ENCODE peak calls at places on chromosomes 11 and 22, in six cellular contexts. S is H1, P is K562, M is tibial nerve, A is sigmoid colon, Q is stomach. R is an unnamed sample.
A peak's percentile ranks its signal among the peaks of the same experiment; 100 is the strongest.

GRCh38 chr22:22720201-22720723 is 75.8 kb downstream of the GGTLC2 start:
- DNase-seq in M (peak; percentile 11), Q (no peak), P (peak; percentile 93), S (no peak), A (no peak), R (no peak)

GRCh38 chr11:1160231-1161101 is 2.7 kb downstream of the MUC5AC start:
- DNase-seq in A (no peak), Q (peak; percentile 26), M (no peak), S (no peak), P (no peak), R (peak; percentile 59)

GRCh38 chr11:86143429-86144030 is 74.6 kb upstream of the PICALM start:
- DNase-seq in Q (no peak), M (no peak), S (no peak), P (peak; percentile 40), A (no peak), R (no peak)

GRCh38 chr11:129458278-129458677 is 82.6 kb downstream of the BARX2 start:
- DNase-seq in A (no peak), P (no peak), M (no peak), Q (no peak), S (no peak), R (no peak)

GRCh38 chr22:49812838-49813237 is 14.8 kb downstream of the BRD1 start:
- DNase-seq in Q (peak; percentile 40), P (no peak), S (no peak), A (peak; percentile 56), M (no peak), R (no peak)

GRCh38 chr22:45508814-45509213 is 6.1 kb downstream of the FBLN1 start:
- DNase-seq in A (no peak), Q (no peak), P (no peak), M (no peak), S (no peak), R (no peak)

GRCh38 chr11:102882389-102883024 is 7.7 kb upstream of the MMP12 start:
- DNase-seq in S (no peak), P (no peak), M (no peak), A (no peak), Q (no peak), R (no peak)

GRCh38 chr22:25368271-25368670 is 148.8 kb downstream of the CRYBB2 start:
- DNase-seq in Q (peak; percentile 45), M (no peak), S (no peak), P (no peak), A (no peak), R (no peak)

GRCh38 chr22:46891382-46891951 is 129.0 kb downstream of the TBC1D22A start:
- DNase-seq in Q (no peak), M (no peak), S (no peak), P (no peak), A (no peak), R (peak; percentile 22)

GRCh38 chr22:44702479-44703219 is 645 bp downstream of the PRR5 start:
- DNase-seq in Q (peak; percentile 40), P (no peak), S (no peak), A (no peak), M (no peak), R (no peak)

GRCh38 chr11:106503901-106504300 is 426.4 kb downstream of the AASDHPPT start:
- DNase-seq in Q (no peak), A (no peak), S (no peak), P (no peak), M (no peak), R (no peak)

GRCh38 chr11:59172345-59173079 is 580 bp downstream of the DTX4 start:
- DNase-seq in Q (peak; percentile 29), S (no peak), P (peak; percentile 37), A (no peak), M (no peak), R (no peak)

GRCh38 chr11:130721282-130721681 is 195.0 kb downstream of the SNX19 start:
- DNase-seq in A (no peak), P (no peak), M (no peak), Q (no peak), S (no peak), R (no peak)

GRCh38 chr11:130721736-130722135 is 194.5 kb downstream of the SNX19 start:
- DNase-seq in Q (no peak), P (no peak), A (no peak), M (no peak), S (no peak), R (no peak)

GRCh38 chr11:130718118-130718517 is 198.2 kb downstream of the SNX19 start:
- DNase-seq in A (no peak), M (no peak), P (no peak), S (no peak), Q (no peak), R (no peak)

GRCh38 chr11:130720232-130720787 is 196.0 kb downstream of the SNX19 start:
- DNase-seq in S (no peak), A (no peak), P (no peak), Q (no peak), M (no peak), R (no peak)

DNA sequence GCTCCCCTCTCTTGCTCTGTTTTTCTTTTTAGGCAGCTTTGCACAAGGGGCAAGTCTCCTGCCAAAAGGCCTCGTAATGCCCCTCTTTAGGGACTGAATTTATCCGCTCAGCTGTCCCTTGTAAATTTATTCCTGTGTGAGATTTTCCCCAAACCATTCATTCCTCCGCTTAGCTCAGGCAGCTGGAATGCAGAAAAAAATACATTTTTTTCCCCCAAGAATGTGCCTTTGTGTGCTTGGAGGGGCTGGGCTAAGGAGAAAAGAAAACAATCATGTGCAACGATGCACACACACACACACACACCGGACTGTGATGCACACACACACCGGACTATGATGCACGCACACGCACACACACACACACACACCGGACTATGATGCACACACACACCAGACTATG is 196.8 kb downstream of the SNX19 start:
- DNase-seq in P (no peak), A (no peak), M (no peak), Q (no peak), S (no peak), R (no peak)
- TF ChIP-seq EP300 in P (no peak), A (no peak), M (no peak), Q (no peak), S (no peak), R (no peak)

GRCh38 chr22:39859903-39860588 is 33.5 kb downstream of the ENTHD1 start:
- DNase-seq in S (no peak), Q (no peak), M (no peak), P (no peak), A (no peak), R (no peak)
- TF ChIP-seq EP300 in S (no peak), Q (no peak), M (no peak), P (no peak), A (no peak), R (no peak)

GRCh38 chr22:41902932-41903421 is 11.9 kb downstream of the SHISA8 start:
- DNase-seq in M (no peak), S (no peak), P (no peak), Q (peak; percentile 96), A (no peak), R (no peak)
- TF ChIP-seq EP300 in M (no peak), S (no peak), P (no peak), Q (no peak), A (no peak), R (no peak)

GRCh38 chr11:47176328-47177228 is at the start of gene ARFGAP2:
- DNase-seq in A (peak; percentile 98), P (peak; percentile 98), Q (peak; percentile 98), M (peak; percentile 94), S (no peak), R (peak; percentile 98)
- TF ChIP-seq EP300 in A (peak; percentile 24), P (no peak), Q (no peak), M (peak; percentile 85), S (peak; percentile 16), R (no peak)

GRCh38 chr11:31676280-31676982 is 134.7 kb downstream of the PAX6 start:
- DNase-seq in M (no peak), S (no peak), A (no peak), P (no peak), Q (no peak), R (no peak)

DNA sequence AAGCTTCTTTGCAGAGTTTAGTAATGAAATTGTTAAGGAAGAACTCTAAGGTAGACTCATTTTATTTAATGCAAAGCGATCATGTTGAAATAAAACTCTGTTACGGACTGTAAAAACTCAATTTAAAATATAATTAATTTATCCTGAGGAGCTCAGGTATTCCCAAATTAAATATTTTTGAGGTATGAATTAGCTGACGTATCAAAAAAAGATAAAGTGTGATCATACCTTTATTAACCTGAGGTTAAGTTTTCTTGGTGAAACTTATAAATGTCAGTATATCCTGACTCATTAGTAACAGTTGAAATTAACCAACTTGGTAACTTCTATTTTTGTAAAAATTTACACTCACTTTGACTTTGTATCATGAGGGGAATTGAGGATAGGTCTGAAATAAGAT is 130.4 kb downstream of the PAX6 start:
- DNase-seq in P (no peak), S (no peak), A (no peak), Q (no peak), M (no peak), R (no peak)
- TF ChIP-seq EP300 in P (no peak), S (no peak), A (no peak), Q (no peak), M (no peak), R (no peak)

DNA sequence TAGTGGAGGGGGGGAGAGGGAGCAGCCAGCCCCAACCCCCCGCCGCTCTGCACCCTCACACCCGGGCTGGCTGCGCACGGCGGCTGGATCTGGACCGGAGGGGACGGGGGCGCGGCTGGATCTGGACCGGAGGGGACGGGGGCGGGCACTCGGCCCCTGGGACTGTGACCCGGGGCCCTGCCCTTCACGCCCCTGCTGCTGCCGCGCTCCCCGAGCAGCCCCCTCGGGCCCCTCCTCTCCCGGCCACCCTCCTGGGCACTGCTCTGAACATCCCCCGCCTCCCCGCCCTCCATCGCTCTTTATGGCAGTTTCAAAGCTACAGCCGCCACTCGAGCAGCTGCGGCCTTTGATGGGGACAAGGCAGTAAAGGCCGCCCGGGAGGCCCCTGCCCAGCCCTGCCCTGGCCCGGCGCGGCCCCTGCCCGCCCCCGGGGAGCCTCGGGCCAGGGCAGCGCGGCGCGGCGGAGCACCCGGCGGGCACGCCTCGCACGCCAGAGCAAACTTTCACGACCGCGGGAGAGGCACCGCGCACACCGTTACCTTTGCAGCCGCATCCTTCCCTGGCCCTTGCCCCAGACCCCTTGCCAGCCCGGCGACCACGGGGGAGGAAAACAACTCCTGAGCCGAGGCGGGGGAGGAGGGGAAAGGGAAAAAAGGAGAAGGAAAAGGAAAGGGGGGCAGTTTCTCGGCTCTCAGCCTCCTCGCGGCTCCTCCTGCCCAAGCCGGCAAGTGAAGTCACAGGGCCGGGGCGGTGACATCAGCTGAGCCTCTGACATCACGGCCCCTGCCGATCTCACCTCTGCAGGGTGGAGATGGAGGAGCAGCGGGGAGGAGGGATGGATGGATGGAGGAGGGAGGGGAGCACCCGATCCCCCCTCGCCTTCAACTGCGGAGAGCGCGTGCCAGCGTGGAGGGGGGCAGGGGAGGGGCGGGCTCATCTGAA is 13.1 kb upstream of the TCF20 start:
- DNase-seq in Q (no peak), P (peak; percentile 15), A (no peak), S (no peak), M (no peak), R (no peak)
- TF ChIP-seq EP300 in Q (no peak), P (no peak), A (no peak), S (no peak), M (no peak), R (no peak)

GRCh38 chr11:73980001-73980960 is 2.4 kb downstream of the UCP2 start:
- DNase-seq in Q (peak; percentile 80), A (peak; percentile 63), P (peak; percentile 39), M (no peak), S (no peak), R (peak; percentile 75)

GRCh38 chr11:73981051-73981805 is 1.4 kb downstream of the UCP2 start:
- DNase-seq in Q (no peak), P (peak; percentile 30), A (peak; percentile 39), M (no peak), S (no peak), R (no peak)

GRCh38 chr11:73983764-73984543 is 1.3 kb upstream of the UCP2 start:
- DNase-seq in S (no peak), Q (no peak), A (peak; percentile 40), P (peak; percentile 5), M (no peak), R (peak; percentile 28)

GRCh38 chr11:73982595-73982989 is at the start of gene UCP2:
- DNase-seq in A (peak; percentile 92), Q (peak; percentile 91), P (peak; percentile 91), M (peak; percentile 77), S (no peak), R (peak; percentile 89)

GRCh38 chr11:73982990-73983763 is 534 bp upstream of the UCP2 start:
- DNase-seq in M (peak; percentile 77), S (peak; percentile 74), P (peak; percentile 97), Q (peak; percentile 94), A (peak; percentile 97), R (peak; percentile 96)
- TF ChIP-seq EP300 in M (peak; percentile 48), S (no peak), P (peak; percentile 62), Q (no peak), A (peak; percentile 14), R (no peak)

R was measured in suprapubic skin.